ENCODE peak calls at places on chromosome 11, in five cellular contexts. E is Kasumi-1; T is stimulated activated CD8-positive, alpha-beta memory T cell treated with anti-CD3 and anti-CD28 coated beads, Interleukin-7, amount 100 ng/mL, for 24 hours; Y is NAMALWA; M is neuronal stem cell. K is an unnamed sample.

GRCh38 chr11:130888790-130889189 is 27.5 kb downstream of the SNX19 start:
- DNase-seq in E (no peak), T (no peak), Y (no peak), M (no peak), K (no peak)

GRCh38 chr11:66264893-66265292 is 3.5 kb upstream of the RAB1B start:
- DNase-seq in E (no peak), T (no peak), Y (peak), M (no peak), K (no peak)

GRCh38 chr11:58043379-58043778 is 12.6 kb downstream of the OR6Q1 start:
- DNase-seq in E (no peak), T (no peak), Y (no peak), M (no peak), K (no peak)

GRCh38 chr11:128451651-128452470 is 135.5 kb downstream of the ETS1 start:
- DNase-seq in E (no peak), T (no peak), Y (no peak), M (no peak), K (peak)

GRCh38 chr11:15569626-15570025 is 454.9 kb downstream of the INSC start:
- DNase-seq in E (no peak), T (no peak), Y (no peak), M (no peak), K (no peak)

GRCh38 chr11:68821670-68822069 is 20.0 kb downstream of the CPT1A start:
- DNase-seq in E (no peak), T (no peak), Y (no peak), M (no peak), K (no peak)

GRCh38 chr11:15765530-15765929 is 590.8 kb downstream of the SOX6 start:
- DNase-seq in E (no peak), T (no peak), Y (no peak), M (no peak), K (no peak)

GRCh38 chr11:13942908-13943505 is 19.5 kb upstream of the SPON1 start:
- DNase-seq in E (no peak), T (no peak), Y (no peak), M (no peak), K (no peak)

GRCh38 chr11:59173080-59173963 is 1.4 kb downstream of the DTX4 start:
- DNase-seq in E (no peak), T (no peak), Y (no peak), M (no peak), K (no peak)

GRCh38 chr11:1879941-1880720 is 11.6 kb downstream of the PRR33 start:
- DNase-seq in E (no peak), T (no peak), Y (no peak), M (no peak), K (no peak)

GRCh38 chr11:68843703-68844312 is 2.1 kb upstream of the CPT1A start:
- DNase-seq in E (peak), T (no peak), Y (peak), M (no peak), K (peak)

GRCh38 chr11:94876645-94877445 is 96.5 kb downstream of the CWC15 start:
- DNase-seq in E (peak), T (peak), Y (no peak), M (no peak), K (no peak)

GRCh38 chr11:45880772-45881570 is 4.5 kb upstream of the MAPK8IP1 start:
- DNase-seq in E (no peak), T (no peak), Y (no peak), M (no peak), K (no peak)

GRCh38 chr11:102293873-102294601 is 23.2 kb upstream of the BIRC3 start:
- DNase-seq in E (peak), T (no peak), Y (peak), M (no peak), K (peak)

GRCh38 chr11:85783758-85784157 is 27.2 kb downstream of the SYTL2 start:
- DNase-seq in E (no peak), T (no peak), Y (no peak), M (no peak), K (no peak)

GRCh38 chr11:85953491-85954143 is 98.4 kb downstream of the CCDC83 start:
- DNase-seq in E (no peak), T (no peak), Y (no peak), M (no peak), K (no peak)

GRCh38 chr11:98732947-98733346 is 287.8 kb upstream of the CNTN5 start:
- DNase-seq in E (no peak), T (no peak), Y (no peak), M (no peak), K (no peak)

GRCh38 chr11:71080239-71081097 is 171.9 kb downstream of the SHANK2 start:
- DNase-seq in E (peak), T (peak), Y (peak), M (peak), K (peak)

GRCh38 chr11:49995559-49995958 is 13.2 kb upstream of the OR4C12 start:
- DNase-seq in E (peak), T (no peak), Y (peak), M (no peak), K (no peak)

GRCh38 chr11:8265681-8266241 is 2.1 kb upstream of the LMO1 start:
- DNase-seq in E (peak), T (no peak), Y (peak), M (no peak), K (no peak)

K was measured in germinal center.